ENCODE peak calls at places on chromosome 12, in four cellular contexts. R, K, G and Z are unnamed samples.

GRCh38 chr12:57473392-57473791 is 6.3 kb downstream of the ARHGAP9 start:
- DNase-seq in R (no peak), G (no peak), K (no peak), Z (no peak)

GRCh38 chr12:63103489-63104131 is 47.4 kb downstream of the AVPR1A start:
- DNase-seq in R (peak; percentile 23), K (no peak), G (peak; percentile 25), Z (peak; percentile 4)

GRCh38 chr12:121536929-121537813 is 43.7 kb downstream of the KDM2B start:
- DNase-seq in R (peak; percentile 77), G (peak; percentile 89), K (no peak), Z (peak; percentile 21)

GRCh38 chr12:104985206-104985605 is 910 bp upstream of the NOPCHAP1 start:
- DNase-seq in K (no peak), R (no peak), G (no peak), Z (peak; percentile 35)

GRCh38 chr12:132622437-132623071 is 4.0 kb downstream of the P2RX2 start:
- DNase-seq in R (peak; percentile 94), K (no peak), G (peak; percentile 84), Z (peak; percentile 84)

GRCh38 chr12:128463881-128464280 is 196.9 kb downstream of the TMEM132C start:
- DNase-seq in R (no peak), K (no peak), G (no peak), Z (no peak)

GRCh38 chr12:43282106-43282505 is 269.9 kb downstream of the ADAMTS20 start:
- DNase-seq in G (peak; percentile 38), R (peak; percentile 65), K (no peak), Z (no peak)

GRCh38 chr12:11954181-11954580 is 116.6 kb upstream of the BCL2L14 start:
- DNase-seq in R (no peak), G (no peak), K (no peak), Z (no peak)

GRCh38 chr12:75390899-75391538 is at the start of gene GLIPR1L2:
- DNase-seq in R (peak; percentile 97), K (peak; percentile 98), G (peak; percentile 95), Z (peak; percentile 99)

GRCh38 chr12:54689034-54689372 is 40.8 kb upstream of the DCD start:
- DNase-seq in K (no peak), R (no peak), G (no peak), Z (no peak)

GRCh38 chr12:68899251-68899771 is 33.7 kb downstream of the CPM start:
- DNase-seq in G (peak; percentile 10), R (peak; percentile 59), K (no peak), Z (peak; percentile 43)

DNA sequence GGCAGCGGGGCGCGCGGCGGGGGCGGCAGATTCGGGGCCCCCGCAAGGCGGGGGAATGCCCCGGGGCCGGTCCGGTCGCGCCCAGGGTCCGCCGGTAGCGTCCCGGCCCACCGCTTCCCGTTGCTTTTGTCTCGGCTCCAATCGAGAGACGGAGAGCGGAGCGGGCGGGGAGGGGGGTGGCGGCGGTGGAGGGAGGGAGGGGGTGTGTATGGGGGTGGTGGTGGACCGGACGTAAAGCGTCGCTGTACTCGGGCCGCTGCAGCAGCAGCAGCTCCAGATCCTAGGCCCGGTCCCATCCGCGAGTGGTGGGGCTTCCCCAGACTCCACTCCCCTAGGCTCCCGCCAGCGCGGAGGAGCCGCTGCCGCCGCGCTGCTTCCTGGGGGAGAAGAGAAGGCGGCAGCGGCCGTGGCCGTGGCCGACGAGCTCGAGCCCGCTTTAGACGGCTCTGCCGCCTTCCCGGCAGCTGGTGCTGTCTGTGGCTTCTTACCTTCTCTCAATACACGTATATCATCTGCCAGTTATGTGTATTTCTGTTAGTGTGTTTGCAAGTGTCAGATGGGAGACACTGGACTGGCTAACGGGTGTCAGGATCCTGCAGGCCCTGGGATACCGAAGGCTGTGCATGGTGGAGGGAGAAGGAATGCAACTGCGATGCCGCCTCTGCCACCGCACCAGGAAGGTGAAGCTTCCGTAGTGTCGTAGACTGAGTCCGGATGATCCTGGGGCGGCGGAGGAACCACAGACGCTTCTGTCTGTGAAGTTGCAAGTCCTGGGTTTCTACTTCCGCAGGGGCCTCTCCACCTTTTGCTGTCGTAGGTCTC is 488 bp downstream of the CNOT2 start:
- DNase-seq in K (no peak), R (peak; percentile 61), G (peak; percentile 77), Z (peak; percentile 50)
- H2BK120ac ChIP-seq in K (peak overlapping the region; percentile 85), R (peak overlapping the region; percentile 74), G (peak overlapping the region; percentile 96), Z (peak overlapping the region; percentile 83)

DNA sequence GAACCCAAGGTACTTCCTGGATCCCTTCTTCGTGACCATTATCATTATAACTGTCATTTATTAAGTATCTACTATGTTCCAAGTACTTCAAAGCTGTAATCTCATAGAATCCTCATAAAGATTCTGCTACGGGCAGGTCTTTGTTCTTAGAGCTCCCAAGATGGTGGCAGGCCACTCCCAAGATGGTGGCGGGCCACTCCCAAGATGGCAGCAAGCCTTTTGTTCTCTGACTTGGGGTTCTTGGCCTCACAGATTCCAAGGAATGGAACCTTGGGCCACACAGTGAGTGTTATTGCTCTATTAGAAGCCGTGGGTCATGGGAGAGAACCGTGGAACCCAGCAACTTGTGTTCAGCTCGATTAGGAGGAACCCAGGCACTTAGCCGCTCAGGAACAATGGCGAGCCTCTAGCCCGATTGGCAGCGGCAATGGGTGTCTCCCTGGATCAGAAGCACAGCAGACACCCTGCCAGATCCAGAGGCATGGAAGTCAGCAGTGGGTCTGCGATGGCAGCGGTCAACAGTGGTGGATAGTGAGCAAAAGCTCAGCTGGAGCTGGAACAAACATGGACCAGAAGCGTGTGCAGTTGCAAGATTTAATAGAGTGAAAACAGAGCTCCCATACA is 193.7 kb upstream of the BTG1 start:
- DNase-seq in R (no peak), G (no peak), K (no peak), Z (no peak)
- H4K91ac ChIP-seq in R (no peak overlapping the region), G (no peak overlapping the region), K (no peak overlapping the region), Z (peak overlapping the region; percentile 84)

GRCh38 chr12:59040651-59041050 is 120.3 kb upstream of the LRIG3 start:
- DNase-seq in K (no peak), G (peak; percentile 84), R (peak; percentile 94), Z (no peak)

GRCh38 chr12:59039005-59039404 is 118.7 kb upstream of the LRIG3 start:
- DNase-seq in R (no peak), K (no peak), G (no peak), Z (no peak)

GRCh38 chr12:59040043-59040442 is 119.7 kb upstream of the LRIG3 start:
- DNase-seq in R (peak; percentile 19), G (no peak), K (no peak), Z (no peak)

GRCh38 chr12:59036341-59036740 is 116.0 kb upstream of the LRIG3 start:
- DNase-seq in G (no peak), R (no peak), K (no peak), Z (no peak)

DNA sequence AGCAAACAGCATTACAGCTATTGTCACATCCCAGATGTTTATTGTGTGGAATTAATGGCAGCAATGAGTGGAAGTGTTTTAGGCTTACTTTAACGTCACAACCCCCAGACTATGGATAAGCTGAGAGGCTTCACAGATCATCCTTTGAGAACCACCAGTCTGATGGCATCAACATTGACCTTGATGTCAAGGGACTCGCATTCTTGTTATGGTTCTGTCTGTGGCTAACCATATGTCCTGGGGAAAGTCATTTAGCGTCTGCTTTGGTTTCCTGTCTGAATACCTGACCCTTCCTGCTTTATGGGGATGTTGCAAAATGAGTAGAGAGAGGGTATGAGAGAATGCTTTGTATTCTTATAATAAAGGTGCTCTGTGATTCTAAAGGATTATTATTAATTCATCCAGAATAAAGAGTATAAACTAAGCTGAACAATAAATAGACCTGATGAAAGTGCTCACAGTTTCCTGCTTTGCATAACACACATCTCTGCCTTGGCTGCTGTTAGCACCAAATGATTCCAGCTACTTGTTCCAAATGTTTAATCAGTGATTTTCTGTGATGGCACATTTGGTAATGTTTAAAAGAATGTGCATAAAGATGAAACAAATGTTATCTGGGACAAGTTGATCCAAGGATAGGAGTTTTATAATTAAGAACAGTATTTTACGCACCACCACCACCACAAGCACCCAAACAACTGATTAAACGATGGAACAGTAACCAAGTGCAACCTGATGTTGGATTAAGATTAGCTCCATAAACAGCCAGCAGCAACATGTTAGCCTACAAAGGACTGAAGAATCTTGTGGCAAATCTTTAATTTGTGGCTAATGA is 116.9 kb upstream of the LRIG3 start:
- DNase-seq in G (peak; percentile 86), K (no peak), R (peak; percentile 61), Z (no peak)
- H3K27me3 ChIP-seq in G (no peaks in the 10 kb centered on the region), K (no peaks in the 10 kb centered on the region), R (no peaks in the 10 kb centered on the region), Z (no peaks in the 10 kb centered on the region)

DNA sequence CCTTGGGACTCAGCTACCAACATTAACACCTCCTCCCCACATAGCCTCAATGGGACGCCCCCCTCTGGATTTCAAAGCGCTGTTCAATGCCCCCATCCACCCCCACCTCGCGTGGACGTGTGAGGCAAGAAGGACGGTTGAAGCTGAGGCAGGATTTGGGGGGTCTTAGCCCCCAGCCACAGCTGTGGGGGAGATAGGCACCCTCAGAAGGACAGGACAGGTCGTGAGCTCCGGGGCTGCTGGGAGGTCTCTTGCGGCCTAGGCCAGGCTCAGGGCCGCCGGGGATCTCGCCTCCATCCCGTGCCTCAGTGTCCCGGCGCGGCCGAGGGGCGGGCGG is 8.3 kb upstream of the SP7 start:
- DNase-seq in G (no peak), K (no peak), R (no peak), Z (no peak)
- H2BK120ac ChIP-seq in G (no peak overlapping the region), K (no peak overlapping the region), R (peak overlapping the region; percentile 39), Z (no peak overlapping the region)

GRCh38 chr12:109288571-109288970 is 20.5 kb downstream of the FOXN4 start:
- DNase-seq in K (no peak), R (no peak), G (no peak), Z (no peak)

GRCh38 chr12:109289004-109289403 is 20.1 kb downstream of the FOXN4 start:
- DNase-seq in G (no peak), K (no peak), R (no peak), Z (no peak)

GRCh38 chr12:109286652-109287051 is 22.4 kb downstream of the FOXN4 start:
- DNase-seq in G (no peak), K (no peak), R (no peak), Z (no peak)

GRCh38 chr12:109287181-109287580 is 21.9 kb downstream of the FOXN4 start:
- DNase-seq in K (no peak), G (no peak), R (no peak), Z (no peak)

GRCh38 chr12:109287811-109288469 is 21.1 kb downstream of the FOXN4 start:
- DNase-seq in G (no peak), R (no peak), K (no peak), Z (no peak)
- H4K91ac ChIP-seq in G (no peak overlapping the region), R (no peak overlapping the region), K (no peak overlapping the region), Z (no peak overlapping the region)

GRCh38 chr12:46855760-46856159 is 30.0 kb upstream of the SLC38A4 start:
- DNase-seq in R (no peak), K (no peak), G (no peak), Z (no peak)
- H3K27me3 ChIP-seq in R (no peaks in the 10 kb centered on the region), K (no peaks in the 10 kb centered on the region), G (no peaks in the 10 kb centered on the region), Z (no peaks in the 10 kb centered on the region)

GRCh38 chr12:124336184-124336437 is 41.2 kb downstream of the RFLNA start:
- DNase-seq in G (no peak), K (no peak), R (no peak), Z (no peak)
- H2BK120ac ChIP-seq in G (no peak overlapping the region), K (no peak overlapping the region), R (no peak overlapping the region), Z (no peak overlapping the region)

GRCh38 chr12:106040521-106040920 is 98.2 kb downstream of the NUAK1 start:
- DNase-seq in G (no peak), R (no peak), K (no peak), Z (no peak)
- H4K91ac ChIP-seq in G (no peak overlapping the region), R (no peak overlapping the region), K (no peak overlapping the region), Z (peak overlapping the region; percentile 36)

GRCh38 chr12:6335451-6336078 is 6.3 kb downstream of the TNFRSF1A start:
- DNase-seq in K (no peak), G (peak; percentile 94), R (peak; percentile 88), Z (peak; percentile 73)

GRCh38 chr12:6334940-6335450 is 6.9 kb downstream of the TNFRSF1A start:
- DNase-seq in R (peak; percentile 39), K (no peak), G (peak; percentile 47), Z (no peak)

GRCh38 chr12:6336859-6337744 is 4.8 kb downstream of the TNFRSF1A start:
- DNase-seq in R (no peak), K (no peak), G (no peak), Z (no peak)

GRCh38 chr12:6337958-6338406 is 3.9 kb downstream of the TNFRSF1A start:
- DNase-seq in G (peak; percentile 73), K (no peak), R (no peak), Z (peak; percentile 62)

GRCh38 chr12:6336079-6336858 is 5.6 kb downstream of the TNFRSF1A start:
- DNase-seq in R (peak; percentile 99), K (peak; percentile 96), G (peak; percentile 100), Z (peak; percentile 98)
- H3K27me3 ChIP-seq in R (no peaks in the 10 kb centered on the region), K (no peaks in the 10 kb centered on the region), G (no peaks in the 10 kb centered on the region), Z (no peaks in the 10 kb centered on the region)